ENCODE peak calls at places on chromosomes 16 and 17, in ten cellular contexts. R is aorta; S is nucleus accumbens; I is activated T-helper 9 cell treated with anti-CD3 and anti-CD28 coated beads, Interleukin-2, amount 50 U/mL, for 16 hours; P is iris pigment epithelial cell; V is G401; E is cardiac muscle cell; Z is AG04450; A is lower leg skin; X is astrocyte of the cerebellum. L is an unnamed sample.

GRCh38 chr17:16945513-16946201 is 26.3 kb downstream of the TNFRSF13B start:
- DNase-seq in R (no peak), S (no peak), I (no peak), P (no peak), V (no peak), E (no peak), Z (no peak), A (peak; percentile 52), X (no peak), L (no peak)

GRCh38 chr16:1327619-1327947 is 5.9 kb upstream of the BAIAP3 start:
- DNase-seq in R (no peak), S (no peak), I (no peak), P (no peak), V (no peak), E (no peak), Z (no peak), A (no peak), X (no peak), L (no peak)

GRCh38 chr16:85266857-85267256 is 154.6 kb upstream of the CIBAR2 start:
- DNase-seq in R (no peak), S (no peak), I (no peak), P (no peak), V (no peak), E (no peak), Z (no peak), A (no peak), X (no peak), L (no peak)

GRCh38 chr17:48113201-48113676 is 5.7 kb downstream of the SNX11 start:
- DNase-seq in R (no peak), S (peak; percentile 6), I (no peak), P (no peak), V (no peak), E (peak; percentile 19), Z (no peak), A (no peak), X (no peak), L (no peak)

GRCh38 chr17:57674894-57675293 is 70.2 kb downstream of the CCDC182 start:
- DNase-seq in R (no peak), S (peak; percentile 55), I (no peak), P (no peak), V (peak; percentile 8), E (no peak), Z (no peak), A (peak; percentile 71), X (no peak), L (no peak)

GRCh38 chr16:53509906-53510703 is 7.1 kb upstream of the AKTIP start:
- DNase-seq in R (peak; percentile 74), S (peak; percentile 54), I (no peak), P (peak; percentile 63), V (peak; percentile 79), E (peak; percentile 82), Z (peak; percentile 41), A (peak; percentile 94), X (peak; percentile 50), L (peak; percentile 74)

GRCh38 chr17:44204453-44204882 is 4.8 kb upstream of the ATXN7L3 start:
- DNase-seq in R (no peak), S (no peak), I (no peak), P (peak; percentile 75), V (no peak), E (peak; percentile 61), Z (no peak), A (peak; percentile 86), X (no peak), L (peak; percentile 43)

GRCh38 chr16:57686577-57686976 is 8.0 kb upstream of the DRC7 start:
- DNase-seq in R (peak; percentile 6), S (no peak), I (no peak), P (no peak), V (no peak), E (no peak), Z (no peak), A (no peak), X (no peak), L (no peak)

GRCh38 chr16:2857451-2858244 is at the start of gene PRSS22:
- DNase-seq in R (no peak), S (no peak), I (no peak), P (no peak), V (no peak), E (no peak), Z (no peak), A (no peak), X (no peak), L (no peak)

GRCh38 chr17:82062076-82062983 is 3.3 kb downstream of the DUS1L start:
- DNase-seq in R (no peak), S (no peak), I (no peak), P (no peak), V (no peak), E (no peak), Z (no peak), A (no peak), X (no peak), L (no peak)

L was measured in HTR-8/SVneo.